ENCODE peak calls at places on chromosomes 12 and 14, in five cellular contexts. E, Z, G, N and Q are unnamed samples. For H3K4me1, the result is how much of the 10 kb centered on the place peaks cover.

GRCh38 chr14:91228112-91229004 is 16.1 kb downstream of the GPR68 start:
- DNase-seq in G (no peak), E (no peak), N (no peak), Z (no peak), Q (no peak)

GRCh38 chr12:100987552-100988277 is 193.1 kb downstream of the ANO4 start:
- DNase-seq in N (no peak), G (peak), Z (peak), E (no peak), Q (no peak)

GRCh38 chr14:34181308-34181707 is 230.4 kb upstream of the EGLN3 start:
- DNase-seq in E (no peak), G (no peak), Z (no peak), N (no peak), Q (no peak)

GRCh38 chr12:121443193-121443829 is 43.4 kb downstream of the RNF34 start:
- DNase-seq in G (peak), E (peak), Z (peak), N (peak), Q (peak)

GRCh38 chr12:34290191-34290995 is 268.1 kb downstream of the ALG10 start:
- DNase-seq in N (no peak), G (no peak), E (no peak), Z (no peak), Q (no peak)

GRCh38 chr14:33377596-33378390 is 439.1 kb downstream of the NPAS3 start:
- DNase-seq in E (no peak), N (no peak), Z (no peak), G (no peak), Q (no peak)

GRCh38 chr14:98984719-98985041 is 287.3 kb downstream of the BCL11B start:
- DNase-seq in Z (no peak), N (no peak), G (peak), E (no peak), Q (no peak)

GRCh38 chr14:75518625-75519024 is 3.6 kb upstream of the BATF start:
- DNase-seq in G (peak), N (no peak), E (no peak), Z (no peak), Q (no peak)

GRCh38 chr14:20807304-20807956 is 4.8 kb upstream of the RNASE1 start:
- DNase-seq in Z (no peak), G (no peak), E (no peak), N (no peak), Q (no peak)

GRCh38 chr14:20808084-20808483 is 5.4 kb upstream of the RNASE1 start:
- DNase-seq in N (no peak), G (no peak), E (no peak), Z (no peak), Q (no peak)

GRCh38 chr14:20812576-20812975 is 9.9 kb upstream of the RNASE1 start:
- DNase-seq in N (no peak), E (no peak), G (no peak), Z (no peak), Q (no peak)

GRCh38 chr14:20811994-20812393 is 9.3 kb upstream of the RNASE1 start:
- DNase-seq in Z (no peak), N (no peak), E (no peak), G (peak), Q (no peak)

DNA sequence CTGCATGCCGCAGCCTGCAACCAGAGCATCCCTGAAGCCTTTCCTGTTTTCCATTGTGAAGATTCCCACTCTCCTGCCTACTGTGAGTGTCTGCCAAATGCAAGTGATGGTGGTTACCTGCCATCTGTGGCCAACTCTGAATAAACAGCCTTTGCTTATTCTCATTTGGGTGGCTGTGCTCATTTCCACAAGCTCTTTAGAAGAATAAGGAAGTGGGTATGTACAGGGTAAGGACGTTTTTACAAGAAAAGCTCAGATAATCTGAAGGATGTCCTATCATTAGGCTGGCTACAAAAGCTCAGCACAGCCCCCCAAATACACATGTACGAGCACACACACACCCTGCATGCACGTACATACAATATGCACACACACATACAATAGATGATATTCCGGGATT is 7.3 kb upstream of the RNASE1 start:
- DNase-seq in Z (no peak), G (no peak), N (no peak), E (no peak), Q (no peak)
- H3K4me1 ChIP-seq in Z (under half), G (under half), N (under half), E (under half), Q (under half)

DNA sequence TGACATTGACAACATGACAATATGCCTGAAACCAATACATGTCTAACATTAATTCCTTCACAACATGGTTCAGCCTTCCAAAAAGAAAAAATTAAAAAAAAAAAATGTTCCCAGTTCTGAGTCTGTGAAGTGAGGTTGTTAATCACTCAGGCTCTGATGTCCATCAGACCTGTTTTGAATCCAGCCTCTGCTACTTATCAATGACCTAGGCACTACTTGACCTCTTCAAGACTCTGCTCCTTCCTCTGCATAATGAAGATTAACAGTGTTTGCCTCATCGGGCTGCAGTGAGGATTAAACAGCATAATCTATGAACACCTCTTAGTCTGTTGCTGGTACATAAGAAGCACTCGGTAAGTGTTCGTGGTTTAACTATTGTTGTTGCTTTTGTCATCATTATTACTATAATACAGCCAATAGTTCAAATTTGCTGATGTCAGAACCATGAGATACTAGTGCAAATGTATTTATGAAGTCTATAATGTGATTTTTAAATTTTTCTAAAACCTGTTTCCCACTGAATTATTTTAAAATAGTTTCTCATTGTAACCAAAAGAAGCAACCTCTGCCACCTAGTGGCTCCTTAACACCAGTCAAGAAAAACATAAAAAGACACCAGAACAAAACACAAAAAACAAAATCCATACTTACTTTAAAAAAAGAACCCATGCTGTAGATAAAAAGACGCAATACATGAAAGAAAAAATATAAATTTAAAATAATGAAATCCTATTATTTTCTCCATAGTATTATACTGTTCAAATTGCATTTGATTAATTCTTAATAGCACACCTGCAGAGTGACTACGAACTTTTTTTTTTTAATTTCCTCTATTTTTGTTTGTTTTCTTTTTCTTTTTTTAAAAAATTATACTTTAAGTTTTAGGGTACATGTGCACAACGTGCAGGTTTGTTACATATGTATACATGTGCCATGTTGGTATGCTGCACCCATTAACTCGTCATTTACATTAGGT is 20.3 kb upstream of the TMX1 start:
- DNase-seq in N (no peak), G (peak), Z (no peak), E (no peak), Q (no peak)
- TF ChIP-seq CTCF in N (peak), G (peak), Z (peak), E (peak), Q (peak)

GRCh38 chr12:110217996-110218674 is 62.9 kb upstream of the ATP2A2 start:
- DNase-seq in E (no peak), G (no peak), N (no peak), Z (no peak), Q (no peak)
- H3K4me1 ChIP-seq in E (under half), G (under half), N (under half), Z (under half), Q (under half)

GRCh38 chr14:89661392-89661791 is 244.4 kb upstream of the FOXN3 start:
- DNase-seq in N (no peak), G (peak), E (no peak), Z (no peak), Q (no peak)
- TF ChIP-seq CTCF in N (no peak), G (no peak), E (no peak), Z (no peak), Q (no peak)

GRCh38 chr12:55715833-55716581 is at the start of gene BLOC1S1:
- DNase-seq in N (peak), G (peak), Z (peak), E (peak), Q (peak)

GRCh38 chr12:55718020-55718419 is 2.2 kb upstream of the RDH5 start:
- DNase-seq in G (no peak), Z (no peak), N (no peak), E (no peak), Q (no peak)

GRCh38 chr12:55717397-55718007 is 1.7 kb downstream of the BLOC1S1 start:
- DNase-seq in Z (no peak), G (peak), E (no peak), N (no peak), Q (no peak)

GRCh38 chr12:55715169-55715764 is 579 bp upstream of the BLOC1S1 start:
- DNase-seq in E (no peak), Z (no peak), N (no peak), G (no peak), Q (no peak)

DNA sequence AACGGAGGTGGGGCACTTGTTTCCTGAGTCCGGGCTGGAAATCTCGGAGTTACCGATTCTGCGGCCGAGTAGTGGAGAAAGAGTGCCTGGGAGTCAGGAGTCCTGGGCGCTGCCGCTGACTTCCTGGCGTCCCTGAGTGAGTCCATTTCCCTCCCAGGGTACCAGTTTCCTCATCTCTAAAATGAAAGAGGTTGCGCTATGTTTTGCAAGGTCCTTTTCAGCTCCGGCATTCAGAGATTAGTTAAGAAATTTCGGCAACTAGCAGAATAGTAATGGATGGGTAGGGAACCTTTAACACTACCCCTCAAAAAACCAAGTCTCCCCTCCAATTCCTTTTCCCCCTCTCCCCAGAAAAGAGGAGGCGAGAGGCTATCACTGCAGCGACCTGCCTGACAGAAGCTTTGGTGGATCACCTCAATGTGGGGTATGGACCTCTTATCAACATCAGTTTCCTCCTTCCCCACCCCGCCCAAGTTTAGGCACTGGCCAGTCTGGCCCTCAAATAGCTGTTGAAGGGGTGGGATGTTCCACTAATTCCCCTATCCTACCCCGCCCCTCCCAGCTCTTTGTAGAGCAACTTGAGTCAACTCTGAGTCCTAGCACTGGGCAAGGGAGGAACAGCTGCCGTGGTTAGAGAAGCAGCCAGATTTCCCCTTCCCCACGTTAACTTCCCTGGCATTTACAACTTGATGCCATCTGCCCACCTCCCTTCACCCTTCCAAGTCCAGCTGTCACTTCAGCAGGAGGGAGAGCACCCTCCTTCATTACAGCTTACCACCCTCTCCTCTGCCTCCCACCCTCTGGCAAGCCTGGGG is 943 bp downstream of the BLOC1S1 start:
- DNase-seq in N (no peak), Z (no peak), E (no peak), G (no peak), Q (no peak)
- H3K4me1 ChIP-seq in N (half or more), Z (under half), E (half or more), G (half or more), Q (under half)

GRCh38 chr12:30164937-30165336 is 381.2 kb upstream of the TMTC1 start:
- DNase-seq in Z (no peak), E (no peak), G (no peak), N (no peak), Q (no peak)
- TF ChIP-seq CTCF in Z (no peak), E (no peak), G (no peak), N (no peak), Q (no peak)

DNA sequence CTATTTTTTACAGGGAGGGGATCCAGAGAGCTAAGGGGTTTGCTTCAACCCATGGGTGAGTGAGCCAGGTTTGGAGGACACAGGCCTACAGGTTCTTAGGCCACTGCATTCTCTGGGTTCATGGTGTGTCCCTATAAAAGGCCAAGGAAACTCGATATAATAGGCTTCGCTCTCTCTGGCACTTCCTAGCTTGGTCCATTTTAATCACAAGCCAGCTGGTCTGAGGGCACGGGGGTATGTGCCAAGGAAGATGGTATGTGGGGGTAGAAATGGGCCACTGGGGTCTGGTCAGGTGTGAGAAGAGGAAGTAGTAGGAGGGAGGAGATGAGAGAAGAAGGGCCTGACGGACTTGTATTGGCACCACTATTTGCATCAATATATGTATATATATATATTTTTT is 4.9 kb downstream of the ETV6 start:
- DNase-seq in N (no peak), E (no peak), Z (no peak), G (no peak), Q (no peak)
- H3K4me1 ChIP-seq in N (half or more), E (half or more), Z (under half), G (under half), Q (under half)